ENCODE peak calls at places on chromosomes 13 and 19, in five cellular contexts. J, S, G, V and C are unnamed samples.

GRCh38 chr19:38905186-38905539 is 5.4 kb downstream of the NFKBIB start:
- DNase-seq in J (no peak), S (no peak), G (no peak), V (no peak), C (no peak)

GRCh38 chr19:48872182-48872883 is at the start of gene PPP1R15A:
- DNase-seq in J (peak; percentile 98), S (peak; percentile 100), G (peak; percentile 98), V (peak; percentile 99), C (peak; percentile 99)

GRCh38 chr13:22427041-22427440 is 753.7 kb upstream of the SGCG start:
- DNase-seq in J (no peak), S (no peak), G (no peak), V (no peak), C (no peak)

GRCh38 chr19:43690444-43690843 is 20.5 kb upstream of the PLAUR start:
- DNase-seq in J (no peak), S (no peak), G (no peak), V (no peak), C (no peak)

GRCh38 chr19:44848036-44848804 is 2.1 kb downstream of the NECTIN2 start:
- DNase-seq in J (peak; percentile 67), S (peak; percentile 66), G (peak; percentile 24), V (peak; percentile 90), C (peak; percentile 58)

GRCh38 chr19:18668744-18669523 is 14.5 kb upstream of the CRTC1 start:
- DNase-seq in J (no peak), S (no peak), G (no peak), V (no peak), C (no peak)

GRCh38 chr19:17117250-17117789 is 41.7 kb downstream of the MYO9B start:
- DNase-seq in J (no peak), S (no peak), G (no peak), V (no peak), C (no peak)

GRCh38 chr13:25187596-25187995 is 15.5 kb upstream of the AMER2 start:
- DNase-seq in J (no peak), S (no peak), G (no peak), V (no peak), C (no peak)

GRCh38 chr13:38325426-38325825 is 24.2 kb upstream of the UFM1 start:
- DNase-seq in J (no peak), S (no peak), G (no peak), V (no peak), C (no peak)

GRCh38 chr13:39607876-39608275 is 4.9 kb upstream of the LHFPL6 start:
- DNase-seq in J (no peak), S (no peak), G (no peak), V (no peak), C (peak; percentile 89)

GRCh38 chr13:50376895-50377575 is 361.8 kb downstream of the KCNRG start:
- DNase-seq in J (peak; percentile 77), S (peak; percentile 56), G (no peak), V (no peak), C (no peak)

GRCh38 chr13:50079278-50080157 is 64.3 kb downstream of the KCNRG start:
- DNase-seq in J (no peak), S (no peak), G (no peak), V (no peak), C (no peak)

GRCh38 chr13:20512042-20512683 is 13.5 kb downstream of the CRYL1 start:
- DNase-seq in J (peak; percentile 83), S (peak; percentile 61), G (no peak), V (no peak), C (peak; percentile 22)

GRCh38 chr19:5229778-5230165 is 110.8 kb downstream of the PTPRS start:
- DNase-seq in J (no peak), S (no peak), G (no peak), V (no peak), C (no peak)

GRCh38 chr13:33756929-33757328 is 61.0 kb upstream of the RFC3 start:
- DNase-seq in J (no peak), S (no peak), G (no peak), V (no peak), C (no peak)

GRCh38 chr13:111947876-111948275 is 119.1 kb upstream of the SOX1 start:
- DNase-seq in J (peak; percentile 8), S (peak; percentile 24), G (no peak), V (no peak), C (no peak)

GRCh38 chr19:42926781-42927180 is 9.1 kb upstream of the PSG6 start:
- DNase-seq in J (no peak), S (no peak), G (no peak), V (no peak), C (no peak)

GRCh38 chr13:103772576-103772975 is 706.4 kb upstream of the SLC10A2 start:
- DNase-seq in J (no peak), S (no peak), G (no peak), V (no peak), C (peak; percentile 39)

GRCh38 chr13:27298849-27299248 is 28.2 kb downstream of the RASL11A start:
- DNase-seq in J (no peak), S (no peak), G (no peak), V (no peak), C (no peak)

GRCh38 chr19:13014101-13014920 is 19.0 kb downstream of the NFIX start:
- DNase-seq in J (peak; percentile 64), S (peak; percentile 71), G (no peak), V (no peak), C (no peak)

GRCh38 chr19:6668696-6669095 is 1.3 kb downstream of the TNFSF14 start:
- DNase-seq in J (no peak), S (no peak), G (no peak), V (no peak), C (no peak)

GRCh38 chr19:39307822-39308530 is 11.8 kb downstream of the IFNL1 start:
- DNase-seq in J (peak; percentile 67), S (peak; percentile 76), G (no peak), V (no peak), C (no peak)

GRCh38 chr13:94268661-94269060 is 210.8 kb downstream of the DCT start:
- DNase-seq in J (no peak), S (no peak), G (no peak), V (no peak), C (no peak)

GRCh38 chr13:46297338-46297737 is 85.6 kb downstream of the LRRC63 start:
- DNase-seq in J (no peak), S (no peak), G (no peak), V (peak; percentile 42), C (no peak)

GRCh38 chr19:48196321-48196761 is 25.9 kb downstream of the ZSWIM9 start:
- DNase-seq in J (no peak), S (no peak), G (no peak), V (no peak), C (no peak)

DNA sequence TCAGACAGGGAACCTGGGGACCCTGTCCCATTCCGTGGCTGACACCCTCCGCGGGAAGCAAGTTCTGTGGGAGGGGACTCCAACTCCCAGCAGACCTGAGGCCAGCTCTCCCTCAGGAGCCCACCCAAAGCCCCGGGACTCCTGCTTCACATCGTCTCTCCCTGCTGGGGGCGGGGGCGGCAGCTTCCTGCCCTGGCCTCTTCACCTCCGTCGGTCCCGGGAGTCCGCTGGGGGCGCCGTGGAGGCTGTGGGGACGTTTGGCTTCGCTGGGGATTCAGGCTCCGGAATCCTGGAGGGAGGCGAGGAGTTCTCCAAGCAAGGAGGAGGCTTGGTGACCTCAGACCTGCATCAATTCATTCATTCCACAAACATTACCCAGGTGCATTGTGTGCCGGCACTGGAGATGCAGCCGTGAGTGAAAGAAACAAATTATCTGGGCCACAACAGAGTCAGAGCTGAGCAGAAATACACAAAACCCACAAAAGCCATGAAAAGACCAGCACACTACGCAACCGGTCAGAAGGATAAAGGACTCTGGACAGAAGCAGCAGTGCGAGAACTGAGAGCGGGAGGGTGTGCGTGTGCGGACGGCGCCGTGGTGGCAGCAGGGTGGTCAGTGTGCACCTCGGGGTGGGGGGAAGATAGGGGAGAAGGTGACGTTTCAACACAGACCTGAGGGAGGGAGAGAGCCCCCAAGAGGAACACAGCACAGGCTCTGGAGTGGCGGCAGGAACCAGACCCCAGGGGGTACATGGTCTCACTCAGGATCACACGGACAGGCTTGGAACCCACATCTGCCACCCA is 19.0 kb downstream of the EPS8L1 start:
- DNase-seq in J (peak; percentile 84), S (peak; percentile 86), G (no peak), V (no peak), C (no peak)
- H2BK12ac ChIP-seq in J (no peak overlapping the region), S (peak overlapping the region; percentile 40), G (no peak overlapping the region), V (no peak overlapping the region), C (no peak overlapping the region)

DNA sequence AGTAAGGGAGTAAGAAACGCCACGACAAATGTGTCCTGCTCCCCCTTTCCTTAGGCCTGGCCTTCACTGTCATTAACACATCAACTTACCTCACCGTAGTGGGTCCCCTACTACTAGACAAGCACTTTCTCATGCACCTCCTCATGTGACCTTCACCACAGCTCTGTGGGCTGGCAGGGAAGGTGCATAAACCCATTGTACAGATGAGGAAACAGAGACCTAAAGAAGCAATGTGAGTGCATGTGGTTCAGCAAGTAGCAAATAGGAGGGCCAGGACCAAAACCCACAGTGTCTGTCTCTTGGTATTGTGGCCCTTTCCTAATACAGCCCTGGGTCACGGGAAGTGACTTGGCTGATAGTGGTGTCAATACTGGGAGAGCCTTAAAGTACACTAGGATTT is 5.3 kb downstream of the CCDC70 start:
- DNase-seq in J (no peak), S (no peak), G (no peak), V (no peak), C (no peak)
- H2BK12ac ChIP-seq in J (no peak overlapping the region), S (no peak overlapping the region), G (no peak overlapping the region), V (no peak overlapping the region), C (no peak overlapping the region)

DNA sequence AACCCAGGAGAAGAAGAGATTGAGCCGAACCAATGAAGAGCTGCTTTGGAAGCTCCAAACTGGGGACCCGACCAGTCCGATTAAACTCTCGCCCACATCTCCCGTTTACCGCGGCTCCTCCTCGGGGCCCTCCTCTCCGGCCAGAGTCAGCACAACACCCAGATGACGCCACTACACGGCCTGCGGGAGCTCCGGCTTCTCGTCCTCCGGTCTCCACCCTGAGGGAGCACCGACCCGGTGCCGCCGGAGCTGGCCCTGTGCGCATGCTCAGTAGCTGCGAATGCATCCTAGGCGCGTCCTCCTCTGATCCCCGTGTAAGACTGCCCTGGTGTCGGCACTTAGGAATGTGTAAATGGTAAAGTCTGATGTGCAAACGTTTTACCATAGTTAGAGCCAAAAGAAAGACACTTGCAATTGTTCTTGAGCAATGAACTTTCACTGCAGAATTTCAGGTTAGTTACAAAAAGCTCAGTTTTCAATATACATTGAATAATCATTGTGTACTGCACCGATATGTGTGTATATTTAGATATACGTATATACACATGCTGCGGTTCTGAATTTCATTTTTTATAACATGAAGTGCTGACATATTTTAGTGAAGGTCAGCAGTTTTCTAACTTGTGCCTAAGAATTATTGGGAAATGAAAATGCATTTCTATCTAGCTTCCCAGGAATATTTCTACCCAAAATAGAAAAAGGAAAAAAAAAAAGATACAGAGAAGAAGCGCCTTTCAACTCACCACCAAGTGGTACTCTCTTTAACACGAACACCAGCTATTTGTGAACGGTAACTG is 92.2 kb downstream of the SLC7A1 start:
- DNase-seq in J (peak; percentile 84), S (peak; percentile 66), G (no peak), V (peak; percentile 25), C (peak; percentile 64)
- H2BK12ac ChIP-seq in J (no peak overlapping the region), S (no peak overlapping the region), G (no peak overlapping the region), V (no peak overlapping the region), C (no peak overlapping the region)

GRCh38 chr19:29752450-29753025 is 37.5 kb upstream of the C19orf12 start:
- DNase-seq in J (no peak), S (no peak), G (no peak), V (no peak), C (no peak)

GRCh38 chr19:29753934-29754305 is 38.9 kb upstream of the C19orf12 start:
- DNase-seq in J (no peak), S (no peak), G (no peak), V (no peak), C (no peak)

GRCh38 chr19:29753190-29753933 is 38.3 kb upstream of the C19orf12 start:
- DNase-seq in J (no peak), S (no peak), G (no peak), V (no peak), C (no peak)

GRCh38 chr19:29749450-29749849 is 34.4 kb upstream of the C19orf12 start:
- DNase-seq in J (no peak), S (no peak), G (no peak), V (no peak), C (no peak)

GRCh38 chr19:29751932-29752331 is 36.9 kb upstream of the C19orf12 start:
- DNase-seq in J (no peak), S (no peak), G (no peak), V (no peak), C (no peak)
- H2BK12ac ChIP-seq in J (no peak overlapping the region), S (no peak overlapping the region), G (no peak overlapping the region), V (no peak overlapping the region), C (no peak overlapping the region)